ENCODE peak calls at places on chromosomes 13 and 19, in six cellular contexts. C is suprapubic skin, W is IMR-90, B is left ventricle myocardium inferior, J is A549, X is heart left ventricle. L is an unnamed sample.

GRCh38 chr19:48627865-48628314 is 8.6 kb downstream of the SPHK2 start:
- DNase-seq in C (no peak), W (no peak), B (no peak), J (no peak), X (no peak), L (peak; percentile 48)

GRCh38 chr19:34556500-34556899 is 74.9 kb downstream of the WTIP start:
- DNase-seq in C (no peak), W (no peak), B (no peak), J (peak; percentile 27), X (no peak), L (no peak)

GRCh38 chr13:66657165-66657895 is 572.8 kb downstream of the PCDH9 start:
- DNase-seq in C (no peak), W (peak; percentile 98), B (peak; percentile 66), J (peak; percentile 98), X (peak; percentile 86), L (no peak)

GRCh38 chr13:77729502-77730221 is 32.2 kb downstream of the SLAIN1 start:
- DNase-seq in C (no peak), W (no peak), B (no peak), J (no peak), X (no peak), L (no peak)

GRCh38 chr13:100363874-100364273 is 224.7 kb downstream of the GGACT start:
- DNase-seq in C (no peak), W (peak; percentile 65), B (no peak), J (peak; percentile 27), X (no peak), L (no peak)

GRCh38 chr19:54533476-54533875 is 30.8 kb downstream of the LAIR2 start:
- DNase-seq in C (no peak), W (no peak), B (no peak), J (no peak), X (no peak), L (no peak)

GRCh38 chr13:79380943-79381445 is 25.1 kb downstream of the RBM26 start:
- DNase-seq in C (no peak), W (no peak), B (no peak), J (no peak), X (no peak), L (no peak)

GRCh38 chr13:50511877-50512332 is 331.6 kb downstream of the DLEU7 start:
- DNase-seq in C (no peak), W (no peak), B (no peak), J (no peak), X (no peak), L (no peak)

GRCh38 chr19:46107371-46107770 is 17.1 kb downstream of the IGFL3 start:
- DNase-seq in C (no peak), W (peak; percentile 28), B (no peak), J (no peak), X (no peak), L (no peak)

GRCh38 chr19:31340059-31341025 is 8.9 kb downstream of the TSHZ3 start:
- DNase-seq in C (no peak), W (peak; percentile 62), B (no peak), J (no peak), X (no peak), L (no peak)

GRCh38 chr19:19464339-19465098 is 50.8 kb downstream of the TSSK6 start:
- DNase-seq in C (no peak), W (peak; percentile 73), B (no peak), J (no peak), X (no peak), L (no peak)

GRCh38 chr19:55048446-55048845 is 10.4 kb upstream of the GP6 start:
- DNase-seq in C (no peak), W (no peak), B (no peak), J (no peak), X (no peak), L (no peak)

GRCh38 chr19:1882089-1882785 is 3.1 kb downstream of the ABHD17A start:
- DNase-seq in C (no peak), W (no peak), B (no peak), J (no peak), X (no peak), L (no peak)

GRCh38 chr19:10278935-10279334 is 7.8 kb upstream of the ICAM4 start:
- DNase-seq in C (no peak), W (no peak), B (no peak), J (no peak), X (no peak), L (no peak)

GRCh38 chr19:46840157-46840942 is 10.3 kb downstream of the AP2S1 start:
- DNase-seq in C (no peak), W (peak; percentile 70), B (no peak), J (peak; percentile 77), X (peak; percentile 48), L (no peak)

GRCh38 chr13:75704194-75704941 is 68.2 kb downstream of the LMO7 start:
- DNase-seq in C (no peak), W (peak; percentile 85), B (no peak), J (peak; percentile 26), X (no peak), L (no peak)

GRCh38 chr13:85303630-85304029 is 495.6 kb downstream of the SLITRK6 start:
- DNase-seq in C (no peak), W (no peak), B (no peak), J (no peak), X (no peak), L (no peak)

GRCh38 chr13:74287672-74288169 is 153.5 kb upstream of the KLF12 start:
- DNase-seq in C (peak; percentile 82), W (peak; percentile 64), B (peak; percentile 71), J (peak; percentile 19), X (peak; percentile 71), L (peak; percentile 94)

GRCh38 chr19:55384576-55385235 is 614 bp upstream of the TMEM238 start:
- DNase-seq in C (no peak), W (no peak), B (no peak), J (no peak), X (no peak), L (peak; percentile 65)

GRCh38 chr13:28532226-28533048 is 37.5 kb upstream of the FLT1 start:
- DNase-seq in C (no peak), W (no peak), B (peak; percentile 53), J (no peak), X (peak; percentile 48), L (peak; percentile 66)

GRCh38 chr13:28047784-28048388 is 52.5 kb downstream of the FLT3 start:
- DNase-seq in C (no peak), W (peak; percentile 79), B (no peak), J (peak; percentile 22), X (no peak), L (no peak)

GRCh38 chr13:50866817-50867640 is 23.5 kb upstream of the DLEU7 start:
- DNase-seq in C (no peak), W (no peak), B (no peak), J (no peak), X (no peak), L (no peak)

GRCh38 chr19:13165091-13165997 is 15.1 kb downstream of the IER2 start:
- DNase-seq in C (no peak), W (no peak), B (no peak), J (peak; percentile 24), X (no peak), L (no peak)

GRCh38 chr19:18020212-18021067 is 12.5 kb downstream of the ARRDC2 start:
- DNase-seq in C (peak; percentile 95), W (peak; percentile 49), B (peak; percentile 96), J (no peak), X (peak; percentile 96), L (peak; percentile 85)

GRCh38 chr13:35794734-35795389 is 318.4 kb upstream of the MAB21L1 start:
- DNase-seq in C (no peak), W (peak; percentile 16), B (no peak), J (no peak), X (no peak), L (no peak)

GRCh38 chr13:44142911-44143665 is 230.5 kb upstream of the SERP2 start:
- DNase-seq in C (no peak), W (peak; percentile 49), B (no peak), J (peak; percentile 66), X (no peak), L (no peak)

GRCh38 chr13:50991624-50992610 is 82.3 kb downstream of the RNASEH2B start:
- DNase-seq in C (no peak), W (no peak), B (no peak), J (no peak), X (no peak), L (no peak)

GRCh38 chr13:39266426-39266825 is 228.2 kb downstream of the NHLRC3 start:
- DNase-seq in C (no peak), W (no peak), B (no peak), J (no peak), X (no peak), L (no peak)
- H3K4me1 ChIP-seq in C (no peaks in the 10 kb centered on the region), W (peaks cover 1% of the 10 kb centered on the region), B (peaks cover 32% of the 10 kb centered on the region), J (no peaks in the 10 kb centered on the region), X (peaks cover 24% of the 10 kb centered on the region), L (no peaks in the 10 kb centered on the region)

GRCh38 chr13:113305208-113305607 is 8.2 kb downstream of the LAMP1 start:
- DNase-seq in C (no peak), W (peak; percentile 76), B (no peak), J (no peak), X (no peak), L (no peak)
- H3K27ac ChIP-seq in C (peak overlapping the region; percentile 47), W (no peak overlapping the region), B (no peak overlapping the region), J (no peak overlapping the region), X (no peak overlapping the region), L (no peak overlapping the region)

GRCh38 chr13:39685652-39686051 is 30.2 kb downstream of the COG6 start:
- DNase-seq in C (no peak), W (no peak), B (no peak), J (no peak), X (no peak), L (no peak)
- H3K4me1 ChIP-seq in C (no peaks in the 10 kb centered on the region), W (peaks cover 3% of the 10 kb centered on the region), B (peaks cover 9% of the 10 kb centered on the region), J (peaks cover 3% of the 10 kb centered on the region), X (peaks cover 3% of the 10 kb centered on the region), L (no peaks in the 10 kb centered on the region)

GRCh38 chr19:8482696-8483095 is 19.7 kb downstream of the PRAM1 start:
- DNase-seq in C (no peak), W (no peak), B (no peak), J (no peak), X (no peak), L (no peak)
- H3K27ac ChIP-seq in C (no peak overlapping the region), W (no peak overlapping the region), B (no peak overlapping the region), J (no peak overlapping the region), X (no peak overlapping the region), L (no peak overlapping the region)

L was measured in right lobe of liver.